ENCODE peak calls at places on chromosome 13, in six cellular contexts. F, N, K, W, S and G are unnamed samples. For H3K4me1 and H3K27me3, the result is how much of the 10 kb centered on the place peaks cover.

GRCh38 chr13:107765724-107766436 is 449.5 kb downstream of the LIG4 start:
- DNase-seq in F (no peak), N (no peak), K (no peak), S (no peak), W (no peak), G (no peak)

GRCh38 chr13:20197361-20197834 is 4.7 kb upstream of the GJB2 start:
- DNase-seq in W (no peak), F (peak), K (no peak), S (no peak), N (peak), G (no peak)

GRCh38 chr13:19864339-19865309 is 1.2 kb upstream of the ZMYM5 start:
- DNase-seq in S (peak), N (peak), K (peak), W (peak), F (peak), G (peak)

GRCh38 chr13:47256618-47257017 is 359.8 kb upstream of the HTR2A start:
- DNase-seq in K (no peak), W (no peak), S (no peak), F (no peak), N (no peak), G (no peak)

GRCh38 chr13:62176051-62176450 is 760.4 kb upstream of the PCDH20 start:
- DNase-seq in W (no peak), K (no peak), F (no peak), S (no peak), N (no peak), G (no peak)

GRCh38 chr13:42567772-42568428 is 6.1 kb upstream of the TNFSF11 start:
- DNase-seq in F (no peak), N (no peak), W (no peak), S (no peak), K (no peak), G (no peak)

GRCh38 chr13:43838909-43839308 is 40.6 kb downstream of the CCDC122 start:
- DNase-seq in S (no peak), K (no peak), F (no peak), N (no peak), W (no peak), G (no peak)

GRCh38 chr13:18233783-18234299 is 947.8 kb downstream of the TUBA3C start:
- DNase-seq in W (no peak), S (no peak), N (no peak), K (no peak), F (no peak), G (no peak)

GRCh38 chr13:47298506-47298905 is 401.7 kb upstream of the HTR2A start:
- DNase-seq in F (no peak), S (no peak), N (no peak), W (no peak), K (no peak), G (no peak)

GRCh38 chr13:109789262-109789661 is 2.9 kb upstream of the IRS2 start:
- DNase-seq in F (no peak), K (no peak), N (no peak), S (no peak), W (no peak), G (no peak)

GRCh38 chr13:95494082-95494681 is 58.3 kb upstream of the CLDN10 start:
- DNase-seq in S (no peak), K (no peak), W (no peak), F (no peak), N (peak), G (no peak)

GRCh38 chr13:110616103-110617101 is 1.1 kb downstream of the NAXD start:
- DNase-seq in F (no peak), N (no peak), K (peak), S (no peak), W (peak), G (peak)

GRCh38 chr13:52846567-52847321 is 1.7 kb downstream of the PCDH8 start:
- DNase-seq in K (no peak), W (peak), S (no peak), F (no peak), N (peak), G (no peak)

GRCh38 chr13:19794552-19795143 is 11.9 kb upstream of the PSPC1 start:
- DNase-seq in W (no peak), F (no peak), K (no peak), N (no peak), S (no peak), G (no peak)

GRCh38 chr13:40619479-40619814 is 47.0 kb downstream of the FOXO1 start:
- DNase-seq in W (no peak), N (no peak), S (no peak), F (no peak), K (no peak), G (no peak)

GRCh38 chr13:27022571-27023311 is 148.9 kb downstream of the USP12 start:
- DNase-seq in K (peak), N (peak), S (no peak), F (no peak), W (no peak), G (no peak)

GRCh38 chr13:95420501-95420900 is 119.2 kb upstream of the ABCC4 start:
- DNase-seq in W (no peak), S (no peak), F (no peak), N (no peak), K (no peak), G (no peak)

GRCh38 chr13:43285891-43286602 is 262.7 kb downstream of the DNAJC15 start:
- DNase-seq in N (no peak), S (no peak), W (no peak), F (no peak), K (no peak), G (no peak)

GRCh38 chr13:51999525-51999924 is 11.7 kb downstream of the ATP7B start:
- DNase-seq in W (no peak), N (no peak), K (peak), F (no peak), S (no peak), G (no peak)

GRCh38 chr13:41811588-41812021 is 149.3 kb downstream of the VWA8 start:
- DNase-seq in N (no peak), F (peak), K (no peak), W (no peak), S (no peak), G (no peak)

DNA sequence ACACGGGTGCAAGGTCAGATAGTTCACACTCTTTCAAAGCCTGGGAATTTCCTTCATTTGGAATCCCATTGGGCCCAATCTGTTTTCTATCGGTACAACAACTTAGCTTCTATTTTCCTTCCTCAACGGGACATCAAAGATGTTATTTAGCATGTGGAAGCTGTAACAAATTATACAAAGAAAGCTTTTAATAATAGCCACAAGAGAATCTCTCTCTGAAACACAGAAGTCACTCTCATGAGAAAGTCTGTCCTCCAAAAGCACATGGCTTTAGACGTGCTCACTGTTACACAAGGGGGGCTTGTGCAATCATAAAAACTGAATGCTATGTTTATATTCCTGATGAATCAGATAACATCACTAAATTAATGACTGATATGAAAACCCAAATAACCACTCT is 28.9 kb upstream of the CYSLTR2 start:
- DNase-seq in K (no peak), W (no peak), S (no peak), F (no peak), N (no peak), G (no peak)
- H3K27ac ChIP-seq in K (no peak), W (no peak), S (no peak), F (no peak), N (no peak), G (no peak)

DNA sequence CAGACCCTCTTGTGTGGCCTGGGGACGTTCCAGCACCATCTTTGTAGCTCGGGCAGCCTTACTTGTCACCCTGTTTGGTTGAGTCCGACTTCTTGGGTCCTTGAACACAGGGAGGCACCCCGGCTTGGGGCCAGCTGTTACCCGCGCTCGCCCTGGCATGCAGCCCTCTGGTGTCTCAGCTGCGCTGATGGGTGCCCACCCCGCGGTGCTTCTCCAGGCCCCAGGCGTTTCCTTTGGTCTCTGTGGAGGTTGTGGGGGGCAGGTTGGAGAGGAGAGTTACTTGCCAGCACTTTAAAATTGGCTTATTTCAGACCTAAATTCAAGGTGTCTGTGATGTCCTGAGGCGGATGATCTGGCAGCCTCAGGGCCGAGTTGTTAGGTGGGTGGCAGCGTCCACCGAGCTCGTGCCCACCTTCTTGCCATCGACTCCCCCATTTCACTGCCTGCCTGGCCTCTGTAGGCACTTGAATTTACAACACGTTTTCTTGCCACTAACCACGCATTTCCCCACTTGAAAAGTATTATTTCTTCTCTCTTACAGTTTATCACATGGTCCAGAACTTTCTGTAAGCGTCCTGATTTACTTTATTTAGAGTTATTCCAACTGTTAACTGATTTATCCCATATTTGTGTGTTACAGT is 16.9 kb downstream of the UBAC2 start:
- DNase-seq in F (no peak), N (no peak), K (no peak), S (no peak), W (no peak), G (no peak)
- H3K4me1 ChIP-seq in F (half or more), N (under half), K (under half), S (half or more), W (under half), G (half or more)

DNA sequence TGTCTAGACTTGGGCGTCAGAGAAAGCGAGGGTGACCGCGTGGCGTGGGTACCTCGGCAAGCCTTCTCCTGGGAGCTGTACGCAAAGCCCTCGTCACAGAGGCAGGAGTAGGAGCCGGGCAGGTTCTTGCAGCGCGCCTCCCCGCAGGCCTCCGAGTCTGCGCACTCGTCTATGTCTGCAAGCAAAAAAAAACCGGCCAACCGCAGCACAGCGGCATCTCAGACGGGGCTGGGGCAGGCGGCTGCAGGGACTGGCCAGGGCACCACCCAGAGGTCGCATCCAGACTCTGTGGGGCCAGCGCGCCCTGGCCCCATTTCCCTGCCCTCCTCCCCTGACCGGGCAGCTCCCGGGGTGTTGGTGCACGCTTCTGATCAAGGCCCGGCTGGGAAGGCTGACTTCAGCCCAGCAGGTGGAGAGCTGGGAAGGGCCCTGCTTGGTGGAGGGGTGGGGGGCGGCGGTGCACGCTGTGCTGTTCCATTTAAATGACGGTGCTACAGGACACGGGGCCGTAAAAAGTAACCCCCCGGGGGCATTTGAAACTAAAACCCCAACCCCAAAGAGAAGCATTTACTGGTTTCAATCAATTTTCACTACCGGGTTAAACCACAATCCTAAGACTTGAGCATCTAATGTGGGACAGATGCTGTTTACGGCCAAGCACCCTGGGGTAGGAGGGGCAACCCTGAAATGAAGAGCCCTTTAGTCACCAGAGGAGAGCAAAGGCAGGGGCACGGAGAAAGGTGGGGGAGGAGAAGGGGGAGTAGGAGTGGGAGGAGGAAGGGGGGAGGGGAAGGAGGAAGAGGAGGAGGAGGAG is 28.2 kb downstream of the GAS6 start:
- DNase-seq in N (no peak), K (no peak), F (no peak), S (no peak), W (no peak), G (no peak)
- H3K27me3 ChIP-seq in N (under half), K (under half), F (under half), S (under half), W (under half), G (under half)

GRCh38 chr13:102773441-102774209 is at the start of gene TEX30:
- DNase-seq in W (peak), F (peak), N (peak), K (peak), S (peak), G (peak)

GRCh38 chr13:102771298-102772041 is 2.1 kb downstream of the TEX30 start:
- DNase-seq in F (no peak), W (no peak), S (no peak), N (no peak), K (no peak), G (no peak)

GRCh38 chr13:102772042-102772425 is 1.6 kb downstream of the TEX30 start:
- DNase-seq in W (no peak), F (no peak), K (no peak), S (no peak), N (no peak), G (no peak)

GRCh38 chr13:102774596-102775375 is 1.2 kb upstream of the TEX30 start:
- DNase-seq in F (no peak), S (no peak), W (no peak), K (no peak), N (no peak), G (no peak)

GRCh38 chr13:102774210-102774560 is 599 bp upstream of the TEX30 start:
- DNase-seq in W (no peak), N (no peak), F (no peak), K (no peak), S (no peak), G (no peak)
- H3K27ac ChIP-seq in W (peak), N (no peak), F (peak), K (peak), S (peak), G (peak)

GRCh38 chr13:49995535-49996165 is 1.2 kb upstream of the TRIM13 start:
- DNase-seq in W (no peak), S (no peak), N (no peak), K (no peak), F (no peak), G (no peak)

GRCh38 chr13:49998714-49999624 is 2.1 kb downstream of the TRIM13 start:
- DNase-seq in N (no peak), K (no peak), S (no peak), F (no peak), W (no peak), G (no peak)

GRCh38 chr13:49997935-49998334 is 1.1 kb downstream of the TRIM13 start:
- DNase-seq in F (no peak), N (no peak), W (no peak), S (no peak), K (no peak), G (no peak)

GRCh38 chr13:49996166-49996915 is 501 bp upstream of the TRIM13 start:
- DNase-seq in K (peak), N (peak), F (peak), S (peak), W (peak), G (peak)

DNA sequence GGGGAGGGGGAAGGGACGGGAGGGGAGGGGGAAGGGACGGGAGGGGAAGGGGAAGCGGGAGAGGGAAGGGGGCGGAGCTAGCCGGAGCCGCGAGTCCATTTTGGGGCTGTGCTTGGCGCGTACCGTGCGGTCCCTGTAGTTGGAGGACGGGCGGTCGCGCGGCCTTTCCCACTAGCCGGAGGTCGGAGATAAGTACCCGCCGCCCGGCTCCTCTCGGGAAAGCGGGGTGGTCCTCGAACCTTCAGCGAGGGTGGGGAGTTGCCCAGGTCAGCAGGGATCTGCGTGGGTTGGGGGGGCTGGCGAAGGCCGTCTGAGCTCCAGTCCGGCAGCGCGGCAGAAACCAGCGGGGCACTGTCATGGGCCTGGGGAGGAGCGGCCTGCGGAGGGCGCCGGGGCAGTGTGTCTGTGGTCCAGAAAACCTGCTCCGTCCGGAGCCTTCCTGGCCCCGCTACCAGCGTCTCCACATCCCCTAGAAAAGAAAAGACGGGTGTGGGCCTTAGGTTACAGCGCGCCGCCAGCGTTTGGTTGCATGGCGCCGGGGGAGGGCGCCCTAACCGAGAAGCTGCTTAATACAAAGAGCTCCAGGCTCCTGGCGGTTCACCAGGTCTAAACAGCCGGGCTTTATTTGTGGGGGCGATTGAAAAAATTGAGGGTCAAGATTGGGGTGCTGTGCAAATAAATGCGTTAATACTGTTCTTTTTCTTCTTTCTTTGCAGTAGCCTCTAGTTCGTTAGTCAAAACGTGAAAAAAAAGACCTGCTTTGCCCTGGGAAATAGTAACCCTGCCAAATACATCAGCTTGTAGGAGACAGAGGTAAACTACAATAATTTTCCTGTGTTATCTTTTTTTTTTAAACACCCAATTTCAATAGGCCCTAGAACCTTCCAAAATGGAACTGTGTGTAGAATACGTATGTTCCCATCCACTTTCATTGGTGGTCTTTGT is at the start of gene TRIM13:
- DNase-seq in K (peak), W (peak), N (peak), S (peak), F (peak), G (peak)
- H3K4me1 ChIP-seq in K (under half), W (under half), N (under half), S (under half), F (under half), G (under half)

DNA sequence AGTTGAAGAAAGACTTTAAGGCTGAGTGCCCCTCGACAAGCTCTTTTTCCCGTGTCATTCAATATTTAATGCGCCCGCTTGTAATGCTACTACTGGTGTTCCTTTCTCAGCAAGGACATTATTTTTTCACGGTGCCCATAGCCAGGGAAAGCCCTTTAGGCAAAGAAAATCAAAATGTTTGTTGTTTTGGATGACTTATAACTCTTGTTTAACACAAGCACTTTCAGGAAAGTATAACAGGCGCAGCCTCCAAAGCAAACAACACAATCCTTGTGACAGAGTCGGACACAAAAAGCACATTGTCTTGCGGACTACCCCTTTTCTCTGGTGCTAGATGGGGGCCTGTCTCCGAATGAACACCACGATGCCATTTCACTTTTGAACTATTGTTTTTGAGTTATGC is 12.4 kb downstream of the ZIC5 start:
- DNase-seq in W (no peak), K (no peak), S (no peak), F (no peak), N (no peak), G (no peak)
- H3K27me3 ChIP-seq in W (half or more), K (half or more), S (half or more), F (half or more), N (half or more), G (half or more)

DNA sequence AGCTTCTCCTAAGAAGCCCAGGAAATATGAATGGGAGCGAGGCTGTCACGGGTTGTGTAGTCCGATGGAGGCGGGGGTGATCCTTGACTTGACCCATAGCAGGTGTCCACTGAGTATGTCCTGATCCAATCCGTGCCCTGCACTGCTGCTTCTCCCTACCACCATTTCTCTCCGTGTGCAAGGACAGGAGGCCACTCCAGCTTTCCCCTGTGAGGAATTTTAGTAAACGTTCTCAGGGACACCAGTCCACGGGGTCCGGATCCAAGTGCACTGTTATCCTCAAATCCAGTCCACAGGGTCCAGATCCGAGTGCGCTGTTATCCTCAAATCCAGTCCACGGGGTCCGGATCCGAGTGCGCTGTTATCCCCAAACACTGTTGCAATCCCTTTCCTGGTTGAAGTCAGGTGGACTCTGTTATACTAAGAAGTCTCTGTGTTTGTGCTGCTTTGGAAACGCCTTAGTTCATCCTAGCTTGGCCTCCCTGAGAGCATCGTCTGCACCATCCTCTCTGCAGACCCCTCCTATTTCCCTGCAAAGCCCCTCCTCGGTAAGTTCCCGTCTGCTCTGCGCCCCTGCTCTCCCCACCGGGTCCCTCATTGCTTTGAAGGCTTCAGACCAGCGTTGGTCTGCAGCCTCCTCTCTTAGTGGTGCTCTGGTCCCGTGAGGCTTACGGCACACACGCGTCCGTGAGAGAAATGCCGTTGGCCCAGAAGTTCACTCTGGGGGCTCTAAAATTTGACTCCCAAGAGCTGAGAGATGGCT is 303.5 kb downstream of the TEX29 start:
- DNase-seq in N (no peak), F (no peak), K (no peak), W (no peak), S (no peak), G (no peak)
- H3K27ac ChIP-seq in N (no peak), F (no peak), K (no peak), W (no peak), S (no peak), G (no peak)

GRCh38 chr13:73167046-73167820 is 108.4 kb downstream of the KLF5 start:
- DNase-seq in K (no peak), F (no peak), S (no peak), W (no peak), N (no peak), G (no peak)
- H3K4me1 ChIP-seq in K (under half), F (under half), S (under half), W (under half), N (under half), G (under half)